ENCODE peak calls at places on chromosomes 3 and 15, in eight cellular contexts. L, P, U, X, E, G, V and T are unnamed samples.
A peak's percentile ranks its signal among the peaks of the same experiment; 100 is the strongest.

GRCh38 chr15:67107014-67107812 is 41.8 kb downstream of the SMAD3 start:
- DNase-seq in E (peak; percentile 100), P (no peak), X (no peak), U (peak; percentile 58), L (no peak), G (no peak), V (no peak), T (no peak)

GRCh38 chr15:98548172-98548971 is 100.0 kb upstream of the IGF1R start:
- DNase-seq in V (peak; percentile 26), P (peak; percentile 4), U (no peak), G (no peak), E (peak; percentile 81), X (no peak), L (no peak), T (no peak)

GRCh38 chr3:114089675-114090074 is 33.1 kb downstream of the QTRT2 start:
- DNase-seq in X (no peak), E (no peak), P (no peak), U (no peak), V (no peak), G (no peak), L (no peak), T (no peak)

GRCh38 chr3:184168363-184169120 is 6.1 kb upstream of the AP2M1 start:
- DNase-seq in U (no peak), E (peak; percentile 73), V (no peak), L (no peak), X (no peak), G (no peak), P (no peak), T (no peak)

GRCh38 chr3:41881233-41881821 is 80.6 kb downstream of the ULK4 start:
- DNase-seq in G (peak; percentile 69), E (peak; percentile 41), P (no peak), U (peak; percentile 6), X (no peak), L (peak; percentile 39), V (peak; percentile 55), T (no peak)

GRCh38 chr3:124606180-124606579 is 124.1 kb upstream of the UMPS start:
- DNase-seq in X (no peak), V (no peak), G (no peak), P (no peak), L (no peak), U (no peak), E (no peak), T (no peak)

GRCh38 chr3:10599017-10599416 is 93.6 kb upstream of the ATP2B2 start:
- DNase-seq in U (no peak), L (no peak), V (no peak), X (no peak), G (no peak), P (no peak), E (no peak), T (no peak)

GRCh38 chr3:177134166-177134565 is 63.1 kb downstream of the TBL1XR1 start:
- DNase-seq in P (no peak), X (no peak), E (no peak), U (no peak), G (no peak), L (no peak), V (no peak), T (no peak)

GRCh38 chr15:33005582-33005981 is 188.9 kb downstream of the FMN1 start:
- DNase-seq in X (no peak), U (no peak), V (no peak), P (no peak), E (no peak), G (no peak), L (no peak), T (no peak)

GRCh38 chr3:53044371-53045106 is 1.3 kb downstream of the SFMBT1 start:
- DNase-seq in V (peak; percentile 68), E (peak; percentile 49), L (peak; percentile 47), G (peak; percentile 60), U (peak; percentile 43), P (peak; percentile 14), X (peak; percentile 31), T (peak; percentile 24)

GRCh38 chr3:151328298-151329036 is 882 bp downstream of the P2RY13 start:
- DNase-seq in L (no peak), X (no peak), E (no peak), G (peak; percentile 9), U (peak; percentile 49), P (no peak), V (no peak), T (no peak)

GRCh38 chr3:158403013-158403412 is 168.0 kb upstream of the MLF1 start:
- DNase-seq in X (no peak), G (no peak), V (no peak), P (no peak), L (no peak), U (no peak), E (no peak), T (no peak)

GRCh38 chr3:151562901-151563300 is 102.0 kb upstream of the IGSF10 start:
- DNase-seq in G (no peak), U (no peak), X (no peak), P (no peak), L (no peak), V (no peak), E (no peak), T (no peak)

GRCh38 chr3:47370887-47371697 is 9.7 kb upstream of the PTPN23 start:
- DNase-seq in L (peak; percentile 84), V (peak; percentile 14), U (no peak), P (peak; percentile 14), G (peak; percentile 19), X (peak; percentile 25), E (no peak), T (peak; percentile 19)